ENCODE peak calls at places on chromosome 22, in eight cellular contexts. D is T1000, Y is NT2/D1, X is skeletal muscle cell, R is stromal cell of bone marrow, A is non-pigmented ciliary epithelial cell, L is iris pigment epithelial cell, I is T-cell. K is an unnamed sample.

GRCh38 chr22:37634505-37635002 is 4.9 kb upstream of the SH3BP1 start:
- DNase-seq in D (no peak), Y (no peak), X (no peak), R (no peak), A (no peak), L (peak; percentile 25), I (no peak), K (no peak)

GRCh38 chr22:39941661-39942060 is 18.5 kb upstream of the TMA7B start:
- DNase-seq in D (no peak), Y (no peak), X (no peak), R (no peak), A (no peak), L (no peak), I (no peak), K (no peak)

GRCh38 chr22:46625843-46626349 is 5.7 kb downstream of the GRAMD4 start:
- DNase-seq in D (no peak), Y (no peak), X (no peak), R (no peak), A (no peak), L (no peak), I (no peak), K (no peak)

GRCh38 chr22:49825944-49826602 is 1.6 kb downstream of the BRD1 start:
- DNase-seq in D (no peak), Y (no peak), X (no peak), R (no peak), A (no peak), L (peak; percentile 40), I (peak; percentile 70), K (no peak)

GRCh38 chr22:26800858-26801257 is 143.5 kb downstream of the MIAT start:
- DNase-seq in D (no peak), Y (peak; percentile 38), X (peak; percentile 15), R (no peak), A (no peak), L (peak; percentile 27), I (no peak), K (no peak)

GRCh38 chr22:43789452-43789851 is 22.7 kb downstream of the EFCAB6 start:
- DNase-seq in D (peak; percentile 50), Y (no peak), X (peak; percentile 82), R (peak; percentile 89), A (no peak), L (peak; percentile 36), I (no peak), K (peak; percentile 89)

GRCh38 chr22:26561756-26562417 is 28.0 kb downstream of the TPST2 start:
- DNase-seq in D (no peak), Y (no peak), X (no peak), R (no peak), A (no peak), L (no peak), I (no peak), K (no peak)

GRCh38 chr22:19517171-19517500 is 7.1 kb downstream of the CLDN5 start:
- DNase-seq in D (no peak), Y (no peak), X (no peak), R (no peak), A (no peak), L (no peak), I (no peak), K (no peak)

GRCh38 chr22:24407278-24407665 is 20.1 kb upstream of the ADORA2A start:
- DNase-seq in D (no peak), Y (no peak), X (no peak), R (no peak), A (no peak), L (peak; percentile 34), I (no peak), K (no peak)

GRCh38 chr22:19376247-19376646 is 55.3 kb downstream of the HIRA start:
- DNase-seq in D (no peak), Y (no peak), X (no peak), R (no peak), A (no peak), L (no peak), I (no peak), K (no peak)

GRCh38 chr22:42160830-42161696 is 30.5 kb upstream of the CYP2D6 start:
- DNase-seq in D (no peak), Y (no peak), X (no peak), R (no peak), A (no peak), L (no peak), I (no peak), K (no peak)

GRCh38 chr22:23781533-23781932 is 5.2 kb upstream of the SMARCB1 start:
- DNase-seq in D (peak; percentile 73), Y (no peak), X (no peak), R (peak; percentile 71), A (no peak), L (peak; percentile 42), I (no peak), K (no peak)

GRCh38 chr22:42697542-42698013 is 23.1 kb downstream of the A4GALT start:
- DNase-seq in D (peak; percentile 48), Y (no peak), X (peak; percentile 49), R (peak; percentile 67), A (peak; percentile 48), L (peak; percentile 80), I (no peak), K (peak; percentile 15)

GRCh38 chr22:49600891-49601431 is 226.7 kb downstream of the BRD1 start:
- DNase-seq in D (no peak), Y (no peak), X (no peak), R (no peak), A (no peak), L (no peak), I (no peak), K (no peak)

GRCh38 chr22:48837341-48837935 is 990.2 kb downstream of the BRD1 start:
- DNase-seq in D (no peak), Y (no peak), X (no peak), R (no peak), A (no peak), L (peak; percentile 3), I (no peak), K (no peak)

GRCh38 chr22:49899530-49899929 is 18.7 kb downstream of the ALG12 start:
- DNase-seq in D (no peak), Y (no peak), X (no peak), R (no peak), A (no peak), L (no peak), I (no peak), K (no peak)

GRCh38 chr22:27107824-27108223 is 450.4 kb downstream of the MIAT start:
- DNase-seq in D (peak; percentile 81), Y (no peak), X (peak; percentile 82), R (peak; percentile 80), A (peak; percentile 97), L (peak; percentile 99), I (no peak), K (peak; percentile 98)

GRCh38 chr22:29073618-29074275 is 912 bp downstream of the KREMEN1 start:
- DNase-seq in D (no peak), Y (no peak), X (no peak), R (no peak), A (no peak), L (peak; percentile 36), I (no peak), K (no peak)